ENCODE peak calls at places on chromosomes 13 and 19, in nine cellular contexts. One of them, this sample, is unnamed.
A peak's percentile ranks its signal among the peaks of the same experiment; 100 is the strongest.

GRCh38 chr19:46357846-46358583 is 11.1 kb downstream of the PPP5C start:
- DNase-seq in stimulated activated CD8-positive, alpha-beta memory T cell treated with anti-CD3 and anti-CD28 coated beads, Interleukin-15, amount 100 ng/mL, for 1 hour: no peak
- DNase-seq in CD4-positive, alpha-beta memory T cell: no peak
- DNase-seq in germinal center: no peak
- DNase-seq in dorsolateral prefrontal cortex: no peak
- DNase-seq in BJ: no peak
- DNase-seq in stimulated activated naive CD4-positive, alpha-beta T cell: no peak
- DNase-seq in HCT116: no peak
- DNase-seq in amniotic stem cell: no peak
- DNase-seq in this sample: no peak

GRCh38 chr13:99378985-99379734 is 72.0 kb upstream of the GPR183 start:
- DNase-seq in stimulated activated CD8-positive, alpha-beta memory T cell treated with anti-CD3 and anti-CD28 coated beads, Interleukin-15, amount 100 ng/mL, for 1 hour: no peak
- DNase-seq in CD4-positive, alpha-beta memory T cell: no peak
- DNase-seq in germinal center: no peak
- DNase-seq in dorsolateral prefrontal cortex: no peak
- DNase-seq in BJ: no peak
- DNase-seq in stimulated activated naive CD4-positive, alpha-beta T cell: no peak
- DNase-seq in HCT116: no peak
- DNase-seq in amniotic stem cell: no peak
- DNase-seq in this sample: no peak

GRCh38 chr13:94344126-94344863 is 135.2 kb downstream of the DCT start:
- DNase-seq in stimulated activated CD8-positive, alpha-beta memory T cell treated with anti-CD3 and anti-CD28 coated beads, Interleukin-15, amount 100 ng/mL, for 1 hour: no peak
- DNase-seq in CD4-positive, alpha-beta memory T cell: no peak
- DNase-seq in germinal center: no peak
- DNase-seq in dorsolateral prefrontal cortex: no peak
- DNase-seq in BJ: no peak
- DNase-seq in stimulated activated naive CD4-positive, alpha-beta T cell: no peak
- DNase-seq in HCT116: no peak
- DNase-seq in amniotic stem cell: no peak
- DNase-seq in this sample: no peak

GRCh38 chr13:39766464-39767167 is 111.2 kb downstream of the COG6 start:
- DNase-seq in stimulated activated CD8-positive, alpha-beta memory T cell treated with anti-CD3 and anti-CD28 coated beads, Interleukin-15, amount 100 ng/mL, for 1 hour: no peak
- DNase-seq in CD4-positive, alpha-beta memory T cell: no peak
- DNase-seq in germinal center: no peak
- DNase-seq in dorsolateral prefrontal cortex: no peak
- DNase-seq in BJ: no peak
- DNase-seq in stimulated activated naive CD4-positive, alpha-beta T cell: no peak
- DNase-seq in HCT116: no peak
- DNase-seq in amniotic stem cell: no peak
- DNase-seq in this sample: no peak

GRCh38 chr19:14139944-14140343 is 3.6 kb upstream of the ASF1B start:
- DNase-seq in stimulated activated CD8-positive, alpha-beta memory T cell treated with anti-CD3 and anti-CD28 coated beads, Interleukin-15, amount 100 ng/mL, for 1 hour: no peak
- DNase-seq in CD4-positive, alpha-beta memory T cell: no peak
- DNase-seq in germinal center: no peak
- DNase-seq in dorsolateral prefrontal cortex: no peak
- DNase-seq in BJ: no peak
- DNase-seq in stimulated activated naive CD4-positive, alpha-beta T cell: no peak
- DNase-seq in HCT116: no peak
- DNase-seq in amniotic stem cell: no peak
- DNase-seq in this sample: no peak

GRCh38 chr13:61162636-61163035 is 253.0 kb downstream of the PCDH20 start:
- DNase-seq in stimulated activated CD8-positive, alpha-beta memory T cell treated with anti-CD3 and anti-CD28 coated beads, Interleukin-15, amount 100 ng/mL, for 1 hour: no peak
- DNase-seq in CD4-positive, alpha-beta memory T cell: no peak
- DNase-seq in germinal center: no peak
- DNase-seq in dorsolateral prefrontal cortex: no peak
- DNase-seq in BJ: no peak
- DNase-seq in stimulated activated naive CD4-positive, alpha-beta T cell: no peak
- DNase-seq in HCT116: no peak
- DNase-seq in amniotic stem cell: no peak
- DNase-seq in this sample: no peak

GRCh38 chr19:54473071-54473941 is at the start of gene CDC42EP5:
- DNase-seq in stimulated activated CD8-positive, alpha-beta memory T cell treated with anti-CD3 and anti-CD28 coated beads, Interleukin-15, amount 100 ng/mL, for 1 hour: no peak
- DNase-seq in CD4-positive, alpha-beta memory T cell: no peak
- DNase-seq in germinal center: no peak
- DNase-seq in dorsolateral prefrontal cortex: no peak
- DNase-seq in BJ: peak; percentile 72
- DNase-seq in stimulated activated naive CD4-positive, alpha-beta T cell: no peak
- DNase-seq in HCT116: no peak
- DNase-seq in amniotic stem cell: peak; percentile 55
- DNase-seq in this sample: no peak

GRCh38 chr13:26503826-26504594 is 53.5 kb upstream of the WASF3 start:
- DNase-seq in stimulated activated CD8-positive, alpha-beta memory T cell treated with anti-CD3 and anti-CD28 coated beads, Interleukin-15, amount 100 ng/mL, for 1 hour: no peak
- DNase-seq in CD4-positive, alpha-beta memory T cell: no peak
- DNase-seq in germinal center: no peak
- DNase-seq in dorsolateral prefrontal cortex: no peak
- DNase-seq in BJ: no peak
- DNase-seq in stimulated activated naive CD4-positive, alpha-beta T cell: no peak
- DNase-seq in HCT116: no peak
- DNase-seq in amniotic stem cell: no peak
- DNase-seq in this sample: no peak

GRCh38 chr19:5621945-5622464 is 571 bp downstream of the SAFB2 start:
- DNase-seq in stimulated activated CD8-positive, alpha-beta memory T cell treated with anti-CD3 and anti-CD28 coated beads, Interleukin-15, amount 100 ng/mL, for 1 hour: no peak
- DNase-seq in CD4-positive, alpha-beta memory T cell: peak; percentile 18
- DNase-seq in germinal center: no peak
- DNase-seq in dorsolateral prefrontal cortex: no peak
- DNase-seq in BJ: no peak
- DNase-seq in stimulated activated naive CD4-positive, alpha-beta T cell: no peak
- DNase-seq in HCT116: no peak
- DNase-seq in amniotic stem cell: no peak
- DNase-seq in this sample: no peak

This sample was measured in memory B cell.